ENCODE peak calls at places on chromosomes 7 and 10, in four cellular contexts. Z, Q, U and B are unnamed samples.

GRCh38 chr10:92413519-92413918 is 122.6 kb downstream of the MARCHF5 start:
- DNase-seq in Z (no peak), U (no peak), Q (no peak), B (no peak)

GRCh38 chr7:17368856-17369520 is 70.5 kb downstream of the AHR start:
- DNase-seq in Z (no peak), Q (no peak), U (no peak), B (no peak)

GRCh38 chr7:108455833-108456677 is at the start of gene NRCAM:
- DNase-seq in Q (no peak), Z (no peak), U (peak), B (peak)

GRCh38 chr7:76047305-76047810 is 442 bp downstream of the STYXL1 start:
- DNase-seq in U (no peak), Q (no peak), Z (no peak), B (no peak)

GRCh38 chr10:116127296-116127695 is 145.7 kb downstream of the GFRA1 start:
- DNase-seq in Q (no peak), U (no peak), Z (no peak), B (no peak)

GRCh38 chr10:81866753-81867152 is 8.2 kb upstream of the NRG3 start:
- DNase-seq in U (no peak), Z (no peak), Q (no peak), B (no peak)

GRCh38 chr7:100604976-100605911 is 3.1 kb downstream of the PCOLCE start:
- DNase-seq in Q (peak), U (peak), Z (no peak), B (no peak)

GRCh38 chr10:34102917-34103506 is 712.1 kb downstream of the PARD3 start:
- DNase-seq in Q (no peak), Z (peak), U (no peak), B (no peak)

GRCh38 chr10:91190388-91190870 is 30.0 kb upstream of the PCGF5 start:
- DNase-seq in U (no peak), Z (no peak), Q (no peak), B (no peak)

GRCh38 chr10:104331208-104331838 is 6.9 kb downstream of the ITPRIP start:
- DNase-seq in Z (no peak), Q (no peak), U (no peak), B (no peak)

GRCh38 chr7:96120856-96121255 is 201.0 kb downstream of the SLC25A13 start:
- DNase-seq in Z (no peak), U (no peak), Q (no peak), B (no peak)

GRCh38 chr10:78634835-78635234 is 433.9 kb upstream of the ZMIZ1 start:
- DNase-seq in U (no peak), Z (peak), Q (no peak), B (no peak)

GRCh38 chr10:84196083-84196482 is 1.7 kb downstream of the CDHR1 start:
- DNase-seq in Z (no peak), Q (no peak), U (peak), B (no peak)

GRCh38 chr7:15751191-15751701 is 64.8 kb upstream of the MEOX2 start:
- DNase-seq in Q (no peak), Z (no peak), U (no peak), B (no peak)

GRCh38 chr7:143049380-143049779 is 2.8 kb upstream of the OR6V1 start:
- DNase-seq in Q (peak), U (no peak), Z (no peak), B (no peak)

GRCh38 chr7:128003787-128004186 is 27.4 kb downstream of the LRRC4 start:
- DNase-seq in U (no peak), Q (no peak), Z (no peak), B (no peak)

GRCh38 chr7:76423666-76424412 is 911 bp upstream of the ZP3 start:
- DNase-seq in Q (no peak), U (no peak), Z (no peak), B (peak)

GRCh38 chr7:156009569-156009968 is 197.3 kb upstream of the SHH start:
- DNase-seq in Q (no peak), U (no peak), Z (no peak), B (no peak)

GRCh38 chr7:29328811-29329210 is 134.2 kb downstream of the CHN2 start:
- DNase-seq in Z (no peak), U (no peak), Q (no peak), B (no peak)

GRCh38 chr10:119404719-119405504 is 137.6 kb downstream of the RGS10 start:
- DNase-seq in U (no peak), Z (no peak), Q (no peak), B (no peak)

GRCh38 chr10:69004821-69005220 is 16.2 kb downstream of the KIFBP start:
- DNase-seq in Q (no peak), U (peak), Z (no peak), B (no peak)

GRCh38 chr7:144497296-144497695 is 93.8 kb upstream of the NOBOX start:
- DNase-seq in Z (no peak), U (no peak), Q (no peak), B (no peak)

GRCh38 chr10:28796606-28797512 is 119.5 kb downstream of the BAMBI start:
- DNase-seq in Z (peak), Q (peak), U (no peak), B (no peak)

GRCh38 chr10:97547889-97548485 is 24.6 kb upstream of the ANKRD2 start:
- DNase-seq in U (no peak), Q (no peak), Z (no peak), B (no peak)

GRCh38 chr7:80781146-80781545 is 137.7 kb downstream of the SEMA3C start:
- DNase-seq in Q (no peak), Z (no peak), U (no peak), B (no peak)

GRCh38 chr10:7647062-7647664 is 19.6 kb downstream of the ITIH5 start:
- DNase-seq in Z (no peak), Q (no peak), U (no peak), B (no peak)

GRCh38 chr7:139734395-139734794 is 43.4 kb downstream of the HIPK2 start:
- DNase-seq in Q (no peak), U (no peak), Z (peak), B (no peak)

GRCh38 chr10:32326680-32327363 is 20.1 kb downstream of the EPC1 start:
- DNase-seq in U (no peak), Z (no peak), Q (no peak), B (no peak)

GRCh38 chr10:29304259-29305030 is 15.6 kb downstream of the LYZL1 start:
- DNase-seq in Z (peak), U (peak), Q (peak), B (no peak)

GRCh38 chr10:68516766-68517165 is 10.6 kb downstream of the SLC25A16 start:
- DNase-seq in U (no peak), Z (no peak), Q (no peak), B (no peak)

GRCh38 chr10:90890347-90890746 is 18.6 kb downstream of the RPP30 start:
- DNase-seq in Q (no peak), Z (no peak), U (no peak), B (no peak)

GRCh38 chr7:75611557-75612178 is 119.5 kb downstream of the SPDYE5 start:
- DNase-seq in U (no peak), Z (peak), Q (peak), B (no peak)

GRCh38 chr7:43511769-43512515 is 71.0 kb upstream of the STK17A start:
- DNase-seq in Z (no peak), Q (no peak), U (no peak), B (no peak)

GRCh38 chr7:90266808-90267207 is 21.8 kb downstream of the CFAP69 start:
- DNase-seq in Q (no peak), U (no peak), Z (peak), B (no peak)

GRCh38 chr10:22850541-22850940 is 77.3 kb upstream of the ARMC3 start:
- DNase-seq in Z (no peak), U (no peak), Q (no peak), B (no peak)

GRCh38 chr7:94348142-94348541 is 46.6 kb upstream of the COL1A2 start:
- DNase-seq in U (no peak), Z (peak), Q (no peak), B (no peak)

GRCh38 chr7:86991844-86992243 is 67.6 kb downstream of the ELAPOR2 start:
- DNase-seq in U (no peak), Z (no peak), Q (no peak), B (no peak)

GRCh38 chr10:21315321-21316220 is 209.9 kb downstream of the SKIDA1 start:
- DNase-seq in U (peak), Z (peak), Q (peak), B (peak)

DNA sequence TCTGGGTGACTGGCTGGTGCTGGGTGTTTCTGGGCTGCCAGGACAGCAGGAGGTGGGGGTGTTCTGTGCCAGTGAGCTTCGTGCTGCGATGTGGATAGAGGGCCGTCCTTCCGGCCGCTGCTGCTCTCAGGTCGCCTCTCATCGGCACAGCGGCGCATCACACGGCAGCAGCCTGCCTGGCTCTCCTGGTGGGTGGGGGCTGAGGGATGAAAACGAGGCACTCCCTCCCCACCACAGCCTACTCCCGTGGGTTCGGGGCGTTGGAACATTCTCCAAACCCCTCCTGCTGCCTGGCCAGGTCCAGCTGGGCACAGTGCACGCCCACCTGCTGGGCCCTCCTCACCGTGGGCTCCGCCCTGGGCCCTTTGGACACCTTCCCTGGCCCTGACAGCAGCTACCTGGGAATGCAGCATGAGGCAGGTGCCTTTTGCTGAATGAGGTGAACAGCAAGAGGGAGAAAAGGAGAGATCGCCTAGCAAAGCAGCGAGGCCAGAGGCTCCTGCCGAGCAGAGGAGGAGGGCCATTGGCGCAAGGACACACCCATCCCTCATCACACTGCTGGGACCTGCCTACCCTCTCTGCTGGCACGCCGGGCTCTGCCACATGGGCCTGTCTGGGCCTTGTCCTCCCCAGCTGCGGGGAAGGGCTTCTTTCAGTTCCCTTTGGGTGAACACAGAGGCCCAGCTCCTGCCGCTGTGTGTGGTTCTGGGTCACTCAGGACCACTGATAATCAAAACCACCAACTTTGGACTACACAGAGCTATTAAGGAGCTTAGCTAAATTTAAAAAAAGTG is 33.4 kb downstream of the INPP5A start:
- DNase-seq in U (no peak), Z (peak), Q (no peak), B (no peak)
- H3K27ac ChIP-seq in U (no peak), Z (no peak), Q (peak), B (peak)

GRCh38 chr7:64999165-65000004 is 7.1 kb downstream of the ERV3-1 start:
- DNase-seq in Q (no peak), U (no peak), Z (peak), B (no peak)
- H3K27ac ChIP-seq in Q (peak), U (no peak), Z (peak), B (peak)

DNA sequence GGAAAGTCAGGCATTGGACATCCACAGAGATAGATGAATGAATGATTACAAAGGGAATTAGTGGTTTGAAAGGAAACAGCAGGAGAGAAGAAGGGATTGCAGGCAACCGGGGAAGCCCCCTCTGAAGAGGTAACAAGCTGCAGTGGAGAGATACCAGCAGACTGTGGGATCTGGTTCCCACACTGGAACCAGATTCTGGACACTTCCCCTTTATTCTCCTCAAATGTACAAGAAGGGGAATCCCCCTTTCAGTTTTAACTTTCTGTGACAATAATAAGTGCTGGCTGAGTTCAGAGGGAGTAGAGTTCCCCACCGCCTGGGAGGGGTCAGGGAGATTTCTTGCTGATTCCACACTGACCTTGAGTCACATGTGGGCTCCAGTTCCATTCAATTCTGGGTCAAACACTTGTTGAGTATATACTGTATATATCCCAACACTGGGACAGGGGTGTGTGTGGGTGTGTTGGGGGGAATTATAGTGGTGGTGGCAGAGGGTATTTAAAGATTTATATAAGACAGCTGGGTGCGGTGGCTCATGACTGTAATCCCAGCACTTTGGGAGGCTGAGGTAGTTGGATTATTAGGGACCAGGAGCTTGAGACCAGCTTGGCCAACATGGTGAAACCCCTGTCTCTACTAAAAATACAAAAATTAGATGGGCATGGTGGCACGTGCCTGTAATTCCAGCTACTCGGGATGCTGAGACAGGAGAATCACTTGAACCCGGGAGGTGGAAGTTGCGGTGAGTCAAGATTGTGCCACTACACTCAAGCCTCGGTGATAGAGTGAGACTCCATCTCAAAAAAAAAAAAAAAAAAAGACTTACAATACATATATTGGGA is 16.5 kb upstream of the DDIT4 start:
- DNase-seq in U (no peak), Q (peak), Z (no peak), B (no peak)
- H3K27ac ChIP-seq in U (peak), Q (peak), Z (peak), B (peak)

DNA sequence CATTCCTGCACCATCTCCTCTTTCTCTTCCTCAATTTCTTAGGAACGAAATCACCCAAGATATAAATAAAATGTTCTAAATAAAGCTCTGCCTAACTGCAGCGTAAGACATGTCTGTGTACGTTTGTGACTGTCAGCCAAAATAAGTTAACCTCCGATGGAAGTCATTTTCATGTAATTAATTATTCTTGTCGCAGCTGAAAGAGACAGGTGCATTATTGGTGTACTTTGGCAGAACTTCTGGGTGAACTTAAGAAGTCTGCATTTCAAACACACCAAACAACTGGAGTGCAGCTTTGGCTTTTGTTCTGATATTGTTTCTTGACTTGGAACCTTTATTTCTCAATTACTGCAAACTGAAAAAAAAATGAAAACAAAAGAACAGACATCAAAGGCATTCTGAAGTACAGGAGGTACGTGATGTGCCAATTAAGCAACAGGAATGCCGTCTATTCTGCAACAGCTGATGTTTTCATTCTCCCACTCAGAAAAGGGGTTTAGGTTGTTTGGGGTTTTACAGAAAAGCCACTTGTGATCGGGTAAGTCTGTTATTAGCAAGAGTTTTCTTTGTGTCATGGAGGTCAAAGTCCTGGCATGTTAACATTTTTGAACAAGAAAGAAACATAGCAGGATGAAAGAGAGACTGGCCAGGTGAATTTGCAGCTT is 82.4 kb upstream of the SDK1 start:
- DNase-seq in U (no peak), Q (no peak), Z (no peak), B (no peak)
- H3K27ac ChIP-seq in U (no peak), Q (peak), Z (peak), B (no peak)

GRCh38 chr10:77592946-77593636 is 44.5 kb downstream of the KCNMA1 start:
- DNase-seq in U (peak), Z (peak), Q (no peak), B (no peak)

GRCh38 chr10:77590344-77591237 is 47.0 kb downstream of the KCNMA1 start:
- DNase-seq in Q (no peak), Z (peak), U (no peak), B (no peak)

GRCh38 chr10:77591238-77591880 is 46.2 kb downstream of the KCNMA1 start:
- DNase-seq in U (no peak), Q (no peak), Z (no peak), B (no peak)

GRCh38 chr10:77594171-77594783 is 43.3 kb downstream of the KCNMA1 start:
- DNase-seq in U (no peak), Q (no peak), Z (no peak), B (no peak)

GRCh38 chr10:77592510-77592909 is 45.1 kb downstream of the KCNMA1 start:
- DNase-seq in Q (no peak), Z (no peak), U (no peak), B (no peak)
- H3K27ac ChIP-seq in Q (no peak), Z (peak), U (peak), B (peak)